ENCODE peak calls at places on chromosomes 1 and 21, in five cellular contexts. One of them, this sample, is unnamed. For H3K4me1, the result is how much of the 10 kb centered on the place peaks cover.

GRCh38 chr1:228782662-228783414 is 47.6 kb downstream of the RHOU start:
- DNase-seq in lower lobe of right lung: no peak
- DNase-seq in tibial artery: peak
- DNase-seq in colonic mucosa: peak
- DNase-seq in mammary epithelial cell: peak
- DNase-seq in this sample: peak

GRCh38 chr1:50497007-50497406 is 73.8 kb upstream of the DMRTA2 start:
- DNase-seq in tibial artery: no peak
- DNase-seq in colonic mucosa: no peak
- DNase-seq in lower lobe of right lung: no peak
- DNase-seq in mammary epithelial cell: no peak
- DNase-seq in this sample: no peak

GRCh38 chr1:9294910-9295636 is 2.4 kb downstream of the SPSB1 start:
- DNase-seq in tibial artery: peak
- DNase-seq in colonic mucosa: peak
- DNase-seq in lower lobe of right lung: no peak
- DNase-seq in mammary epithelial cell: peak
- DNase-seq in this sample: no peak

GRCh38 chr1:10694274-10694632 is 102.2 kb downstream of the CASZ1 start:
- DNase-seq in tibial artery: no peak
- DNase-seq in lower lobe of right lung: no peak
- DNase-seq in colonic mucosa: peak
- DNase-seq in mammary epithelial cell: peak
- DNase-seq in this sample: no peak

GRCh38 chr1:45421935-45422334 is 69.0 kb downstream of the TESK2 start:
- DNase-seq in tibial artery: no peak
- DNase-seq in colonic mucosa: no peak
- DNase-seq in mammary epithelial cell: no peak
- DNase-seq in lower lobe of right lung: no peak
- DNase-seq in this sample: no peak

GRCh38 chr1:8122477-8123407 is 96.6 kb upstream of the ERRFI1 start:
- DNase-seq in colonic mucosa: no peak
- DNase-seq in mammary epithelial cell: no peak
- DNase-seq in tibial artery: no peak
- DNase-seq in lower lobe of right lung: no peak
- DNase-seq in this sample: no peak

GRCh38 chr1:4557949-4558348 is 96.5 kb upstream of the AJAP1 start:
- DNase-seq in lower lobe of right lung: no peak
- DNase-seq in mammary epithelial cell: no peak
- DNase-seq in tibial artery: no peak
- DNase-seq in colonic mucosa: no peak
- DNase-seq in this sample: no peak

GRCh38 chr1:91680556-91680955 is 179.9 kb downstream of the CDC7 start:
- DNase-seq in tibial artery: no peak
- DNase-seq in lower lobe of right lung: no peak
- DNase-seq in mammary epithelial cell: no peak
- DNase-seq in colonic mucosa: no peak
- DNase-seq in this sample: no peak

DNA sequence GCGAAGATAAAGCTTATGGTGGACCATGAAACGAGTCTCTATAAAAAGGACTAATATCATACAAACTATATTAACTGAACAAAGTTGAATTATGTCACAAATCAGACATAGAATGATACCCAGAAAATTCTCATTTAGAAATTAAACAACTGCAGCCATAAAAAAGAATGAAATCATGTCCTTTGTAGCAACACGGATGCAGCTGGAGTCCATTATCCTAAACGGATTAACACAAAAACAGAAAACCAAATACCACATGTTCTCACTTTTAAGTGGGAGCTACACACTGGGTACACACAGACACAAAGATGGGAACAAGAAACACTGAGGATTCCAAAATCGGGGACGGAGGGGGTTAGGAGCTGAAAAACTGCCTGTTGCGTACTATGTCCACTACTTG is 11.5 kb downstream of the COP1 start:
- DNase-seq in colonic mucosa: no peak
- DNase-seq in lower lobe of right lung: no peak
- DNase-seq in tibial artery: no peak
- DNase-seq in mammary epithelial cell: no peak
- DNase-seq in this sample: no peak
- H3K4me1 ChIP-seq in colonic mucosa: under half
- H3K4me1 ChIP-seq in lower lobe of right lung: under half
- H3K4me1 ChIP-seq in tibial artery: under half
- H3K4me1 ChIP-seq in mammary epithelial cell: under half
- H3K4me1 ChIP-seq in this sample: under half

GRCh38 chr21:41753001-41753725 is 13.7 kb downstream of the RIPK4 start:
- DNase-seq in tibial artery: no peak
- DNase-seq in lower lobe of right lung: no peak
- DNase-seq in mammary epithelial cell: no peak
- DNase-seq in colonic mucosa: no peak
- DNase-seq in this sample: no peak
- H3K4me3 ChIP-seq in tibial artery: no peak
- H3K4me3 ChIP-seq in lower lobe of right lung: no peak
- H3K4me3 ChIP-seq in mammary epithelial cell: no peak
- H3K4me3 ChIP-seq in colonic mucosa: no peak
- H3K4me3 ChIP-seq in this sample: no peak

DNA sequence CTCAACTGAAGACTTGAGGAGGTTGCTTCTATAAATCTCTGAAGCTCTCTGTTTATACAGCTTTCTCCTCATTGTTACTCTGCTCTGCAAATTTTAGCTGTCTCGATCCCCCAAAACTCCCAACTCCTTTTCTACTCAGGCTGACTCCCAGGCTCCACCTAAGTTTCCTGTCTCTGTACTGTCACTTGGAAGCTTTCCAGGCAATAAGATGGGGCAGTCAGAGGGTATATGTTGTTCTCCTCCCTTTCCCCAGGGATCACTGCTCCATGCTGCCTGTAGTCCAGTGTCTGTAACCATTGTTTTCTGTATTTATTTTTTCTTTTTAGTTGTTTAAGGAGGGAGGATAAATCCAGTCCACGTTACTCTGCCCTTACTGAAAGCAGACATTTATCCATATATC is 13.4 kb downstream of the TSNAX start:
- DNase-seq in mammary epithelial cell: no peak
- DNase-seq in colonic mucosa: no peak
- DNase-seq in tibial artery: no peak
- DNase-seq in lower lobe of right lung: no peak
- DNase-seq in this sample: no peak
- H3K27ac ChIP-seq in mammary epithelial cell: no peak
- H3K27ac ChIP-seq in colonic mucosa: no peak
- H3K27ac ChIP-seq in tibial artery: no peak
- H3K27ac ChIP-seq in lower lobe of right lung: no peak
- H3K27ac ChIP-seq in this sample: no peak

DNA sequence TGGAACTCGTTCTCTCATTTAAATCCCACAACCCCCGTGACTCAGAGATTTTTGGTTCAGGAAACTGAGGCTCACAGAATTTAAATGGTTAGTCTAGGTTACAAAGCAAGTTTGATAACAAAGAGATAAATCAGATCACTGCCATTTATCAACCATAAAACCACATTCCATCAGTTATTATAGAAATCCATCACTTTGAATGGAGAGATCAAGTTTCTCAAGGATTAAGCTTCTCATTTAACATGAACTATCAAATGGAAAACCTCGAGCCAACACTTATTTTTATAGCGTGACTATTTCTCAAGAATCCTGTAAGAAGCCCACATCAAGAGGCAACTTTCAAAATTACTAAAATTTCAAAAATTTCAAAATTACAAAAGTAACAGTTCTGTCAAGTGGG is 11.9 kb downstream of the WLS start:
- DNase-seq in tibial artery: no peak
- DNase-seq in lower lobe of right lung: no peak
- DNase-seq in colonic mucosa: no peak
- DNase-seq in mammary epithelial cell: no peak
- DNase-seq in this sample: no peak
- H3K4me1 ChIP-seq in tibial artery: under half
- H3K4me1 ChIP-seq in lower lobe of right lung: under half
- H3K4me1 ChIP-seq in colonic mucosa: under half
- H3K4me1 ChIP-seq in mammary epithelial cell: under half
- H3K4me1 ChIP-seq in this sample: half or more

GRCh38 chr1:44408181-44409018 is 3.3 kb downstream of the RNF220 start:
- DNase-seq in lower lobe of right lung: no peak
- DNase-seq in colonic mucosa: no peak
- DNase-seq in mammary epithelial cell: no peak
- DNase-seq in tibial artery: no peak
- DNase-seq in this sample: no peak
- H3K4me3 ChIP-seq in lower lobe of right lung: peak
- H3K4me3 ChIP-seq in colonic mucosa: no peak
- H3K4me3 ChIP-seq in mammary epithelial cell: no peak
- H3K4me3 ChIP-seq in tibial artery: no peak
- H3K4me3 ChIP-seq in this sample: no peak

DNA sequence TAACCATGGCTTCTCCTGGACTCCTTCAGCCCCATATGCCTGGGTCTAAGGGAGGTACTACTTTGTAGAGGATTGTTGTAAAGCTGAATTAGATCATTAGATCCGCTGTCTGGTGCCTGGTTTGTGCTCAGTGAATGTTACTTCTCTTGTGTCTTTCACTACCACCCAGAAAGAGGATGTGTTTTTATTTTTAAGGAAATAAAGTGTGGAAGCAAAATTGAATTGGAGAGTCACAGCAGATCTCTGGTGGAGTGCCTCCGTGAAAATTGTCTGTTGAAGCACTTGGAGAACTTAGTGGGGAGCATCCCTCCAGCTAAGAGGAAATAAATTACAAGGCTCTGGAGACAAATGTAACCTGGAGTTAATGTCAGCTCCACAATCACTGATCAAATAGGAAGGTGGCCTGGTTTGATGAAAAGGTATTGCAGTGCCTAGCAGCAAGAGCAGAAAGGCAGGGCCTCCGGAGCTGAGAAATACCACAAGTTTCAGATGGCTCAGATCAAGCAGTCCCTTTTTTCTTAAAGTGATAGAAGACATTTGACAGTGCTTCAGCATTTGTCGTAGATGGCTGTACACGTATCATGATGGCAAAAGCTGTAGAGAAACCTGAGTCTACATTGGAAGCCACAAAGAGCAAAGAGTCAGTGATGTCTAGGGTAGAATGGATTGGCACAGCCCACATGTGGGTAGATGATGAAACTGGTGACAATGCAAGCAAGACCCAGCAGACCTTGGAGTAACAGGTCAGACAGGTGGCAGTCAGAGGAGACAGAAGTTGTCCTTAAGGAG is 101.5 kb upstream of the ARTN start:
- DNase-seq in tibial artery: no peak
- DNase-seq in colonic mucosa: no peak
- DNase-seq in mammary epithelial cell: no peak
- DNase-seq in lower lobe of right lung: no peak
- DNase-seq in this sample: no peak
- H3K27ac ChIP-seq in tibial artery: no peak
- H3K27ac ChIP-seq in colonic mucosa: no peak
- H3K27ac ChIP-seq in mammary epithelial cell: no peak
- H3K27ac ChIP-seq in lower lobe of right lung: no peak
- H3K27ac ChIP-seq in this sample: no peak

GRCh38 chr1:109792056-109792831 is 28.5 kb upstream of the EPS8L3 start:
- DNase-seq in lower lobe of right lung: peak
- DNase-seq in mammary epithelial cell: peak
- DNase-seq in colonic mucosa: peak
- DNase-seq in tibial artery: peak
- DNase-seq in this sample: peak
- H3K4me1 ChIP-seq in lower lobe of right lung: half or more
- H3K4me1 ChIP-seq in mammary epithelial cell: under half
- H3K4me1 ChIP-seq in colonic mucosa: under half
- H3K4me1 ChIP-seq in tibial artery: under half
- H3K4me1 ChIP-seq in this sample: under half

This sample was measured in body of pancreas.